ENCODE peak calls at places on chromosomes 2 and 18, in seven cellular contexts. U is CD8-positive, alpha-beta T cell; A is HL-60; K is T-helper 17 cell; J is activated naive CD4-positive, alpha-beta T cell treated with anti-CD3 and anti-CD28 coated beads for 36 hours; D is ELR; I is fibroblast of the aortic adventitia. H is an unnamed sample.

GRCh38 chr2:25168256-25169072 is at the start of gene POMC:
- DNase-seq in U (no peak), J (peak), A (no peak), I (peak), K (no peak), D (peak), H (peak)

GRCh38 chr2:44884677-44885076 is 56.8 kb upstream of the SIX3 start:
- DNase-seq in J (no peak), U (no peak), K (no peak), A (no peak), D (no peak), I (no peak), H (no peak)

GRCh38 chr2:176637497-176638166 is 368.4 kb downstream of the MTX2 start:
- DNase-seq in D (peak), I (peak), A (no peak), U (no peak), K (no peak), J (peak), H (peak)

GRCh38 chr2:28419003-28419704 is 26.5 kb downstream of the FOSL2 start:
- DNase-seq in D (peak), K (no peak), J (no peak), U (no peak), I (no peak), A (no peak), H (no peak)

GRCh38 chr2:222887124-222887523 is 26.3 kb downstream of the ACSL3 start:
- DNase-seq in I (no peak), D (peak), U (no peak), K (no peak), J (no peak), A (no peak), H (no peak)

GRCh38 chr2:30631051-30631671 is 176.1 kb downstream of the CAPN13 start:
- DNase-seq in A (peak), I (no peak), U (no peak), K (no peak), D (no peak), J (no peak), H (no peak)

GRCh38 chr2:135603543-135603942 is 72.3 kb downstream of the R3HDM1 start:
- DNase-seq in J (no peak), A (no peak), K (no peak), D (no peak), I (no peak), U (no peak), H (no peak)

GRCh38 chr18:76338619-76339245 is 156.3 kb downstream of the ZNF516 start:
- DNase-seq in I (no peak), D (no peak), U (no peak), K (no peak), J (no peak), A (no peak), H (no peak)

GRCh38 chr2:140246957-140247356 is 1466.8 kb upstream of the NXPH2 start:
- DNase-seq in A (no peak), U (no peak), K (no peak), I (no peak), D (no peak), J (no peak), H (no peak)

GRCh38 chr2:119174216-119174992 is 15.9 kb upstream of the C1QL2 start:
- DNase-seq in A (peak), J (peak), K (peak), I (peak), U (peak), D (peak), H (no peak)

GRCh38 chr18:42310956-42311355 is 355.9 kb downstream of the PIK3C3 start:
- DNase-seq in A (no peak), U (no peak), I (peak), K (no peak), J (no peak), D (no peak), H (no peak)

H was measured in aorta.